ENCODE peak calls at places on chromosome 5, in seven cellular contexts. N, S, B, G, H, A and T are unnamed samples.
A peak's percentile ranks its signal among the peaks of the same experiment; 100 is the strongest.

GRCh38 chr5:156879665-156880285 is 29.7 kb downstream of the PPP1R2B start:
- DNase-seq in N (no peak), S (no peak), B (no peak), G (no peak), H (no peak), A (no peak), T (no peak)

GRCh38 chr5:1805326-1805725 is 4.1 kb downstream of the NDUFS6 start:
- DNase-seq in N (no peak), S (no peak), B (no peak), G (no peak), H (peak; percentile 54), A (no peak), T (no peak)

GRCh38 chr5:151492729-151493128 is 45.3 kb downstream of the SLC36A1 start:
- DNase-seq in N (no peak), S (no peak), B (peak; percentile 52), G (peak; percentile 81), H (no peak), A (no peak), T (no peak)

GRCh38 chr5:176620333-176620981 is 9.9 kb downstream of the SNCB start:
- DNase-seq in N (no peak), S (no peak), B (no peak), G (peak; percentile 46), H (no peak), A (no peak), T (peak; percentile 41)

GRCh38 chr5:68845121-68845520 is 248.7 kb upstream of the SLC30A5 start:
- DNase-seq in N (no peak), S (no peak), B (no peak), G (no peak), H (no peak), A (no peak), T (no peak)

GRCh38 chr5:173733831-173734491 is 117.5 kb upstream of the BOD1 start:
- DNase-seq in N (no peak), S (no peak), B (no peak), G (no peak), H (no peak), A (no peak), T (no peak)

GRCh38 chr5:136066705-136067271 is 38.0 kb downstream of the TGFBI start:
- DNase-seq in N (no peak), S (no peak), B (no peak), G (peak; percentile 64), H (no peak), A (peak; percentile 58), T (peak; percentile 33)

GRCh38 chr5:141870226-141870625 is 8.0 kb downstream of the PCDH1 start:
- DNase-seq in N (peak; percentile 26), S (no peak), B (no peak), G (no peak), H (peak; percentile 46), A (peak; percentile 15), T (no peak)

GRCh38 chr5:19064094-19064493 is 923.9 kb downstream of the CDH18 start:
- DNase-seq in N (no peak), S (no peak), B (no peak), G (no peak), H (no peak), A (no peak), T (no peak)

GRCh38 chr5:2856206-2856605 is 104.7 kb upstream of the IRX2 start:
- DNase-seq in N (no peak), S (no peak), B (no peak), G (no peak), H (no peak), A (no peak), T (no peak)

GRCh38 chr5:137888875-137889759 is at the start of gene PKD2L2:
- DNase-seq in N (peak; percentile 69), S (peak; percentile 57), B (no peak), G (peak; percentile 95), H (peak; percentile 92), A (peak; percentile 88), T (peak; percentile 90)

GRCh38 chr5:34501840-34502239 is 154.3 kb upstream of the RAI14 start:
- DNase-seq in N (no peak), S (no peak), B (no peak), G (no peak), H (no peak), A (no peak), T (no peak)

GRCh38 chr5:69083412-69083811 is 10.4 kb upstream of the SLC30A5 start:
- DNase-seq in N (no peak), S (no peak), B (peak; percentile 26), G (no peak), H (no peak), A (no peak), T (no peak)

GRCh38 chr5:136073714-136074113 is 44.9 kb downstream of the TGFBI start:
- DNase-seq in N (no peak), S (no peak), B (no peak), G (no peak), H (no peak), A (no peak), T (no peak)

GRCh38 chr5:126982926-126983873 is 47.2 kb downstream of the MARCHF3 start:
- DNase-seq in N (no peak), S (no peak), B (no peak), G (no peak), H (no peak), A (no peak), T (no peak)

GRCh38 chr5:112419596-112420110 is 576 bp upstream of the EPB41L4A start:
- DNase-seq in N (no peak), S (no peak), B (peak; percentile 68), G (peak; percentile 48), H (peak; percentile 85), A (peak; percentile 73), T (peak; percentile 77)

GRCh38 chr5:5881294-5881693 is 458.8 kb downstream of the ICE1 start:
- DNase-seq in N (no peak), S (no peak), B (no peak), G (no peak), H (no peak), A (no peak), T (no peak)

GRCh38 chr5:180339583-180340183 is 13.5 kb downstream of the GFPT2 start:
- DNase-seq in N (no peak), S (no peak), B (no peak), G (no peak), H (peak; percentile 66), A (no peak), T (no peak)

GRCh38 chr5:1639757-1640156 is 116.0 kb upstream of the LPCAT1 start:
- DNase-seq in N (peak; percentile 11), S (no peak), B (no peak), G (no peak), H (peak; percentile 57), A (no peak), T (no peak)

GRCh38 chr5:171757853-171758535 is 27.6 kb upstream of the SMIM23 start:
- DNase-seq in N (no peak), S (no peak), B (peak; percentile 95), G (peak; percentile 34), H (no peak), A (no peak), T (no peak)

GRCh38 chr5:52987711-52988329 is 1.3 kb upstream of the ITGA2 start:
- DNase-seq in N (no peak), S (no peak), B (peak; percentile 83), G (peak; percentile 20), H (no peak), A (no peak), T (no peak)

GRCh38 chr5:647727-648126 is 35.6 kb downstream of the CEP72 start:
- DNase-seq in N (no peak), S (no peak), B (no peak), G (no peak), H (peak; percentile 21), A (no peak), T (no peak)

GRCh38 chr5:90473321-90474234 is 993 bp downstream of the MBLAC2 start:
- DNase-seq in N (no peak), S (no peak), B (peak; percentile 45), G (peak; percentile 50), H (peak; percentile 87), A (no peak), T (peak; percentile 68)

GRCh38 chr5:155015239-155015638 is 1.7 kb downstream of the KIF4B start:
- DNase-seq in N (no peak), S (no peak), B (no peak), G (no peak), H (no peak), A (no peak), T (no peak)

GRCh38 chr5:68505917-68506860 is 290.6 kb downstream of the PIK3R1 start:
- DNase-seq in N (no peak), S (peak; percentile 66), B (peak; percentile 67), G (no peak), H (no peak), A (no peak), T (no peak)

GRCh38 chr5:134248271-134248670 is 22.4 kb upstream of the PPP2CA start:
- DNase-seq in N (no peak), S (no peak), B (no peak), G (no peak), H (no peak), A (no peak), T (no peak)

GRCh38 chr5:171453056-171453725 is 33.7 kb downstream of the FGF18 start:
- DNase-seq in N (no peak), S (no peak), B (no peak), G (no peak), H (no peak), A (no peak), T (no peak)

GRCh38 chr5:104344809-104345512 is 782.4 kb upstream of the NUDT12 start:
- DNase-seq in N (no peak), S (no peak), B (no peak), G (no peak), H (no peak), A (no peak), T (no peak)